ENCODE peak calls at places on chromosome X, in four cellular contexts. E is CD4-positive, alpha-beta memory T cell; M is tibial nerve; H is pancreas. W is an unnamed sample.

GRCh38 chrX:46506076-46506475 is 39.1 kb downstream of the ZNF674 start:
- DNase-seq in M (no peak), H (no peak), E (no peak), W (no peak)

GRCh38 chrX:3029084-3029483 is 12.2 kb upstream of the ARSF start:
- DNase-seq in M (no peak), E (no peak), H (no peak), W (no peak)

GRCh38 chrX:129540725-129541184 is 696 bp downstream of the OCRL start:
- DNase-seq in H (no peak), M (no peak), E (no peak), W (peak; percentile 12)

GRCh38 chrX:13293700-13294099 is 26.2 kb downstream of the ATXN3L start:
- DNase-seq in M (no peak), E (no peak), H (no peak), W (no peak)

GRCh38 chrX:38868941-38869378 is 67.7 kb downstream of the MID1IP1 start:
- DNase-seq in E (no peak), H (no peak), M (no peak), W (no peak)

GRCh38 chrX:128460835-128461234 is 408.6 kb upstream of the ACTRT1 start:
- DNase-seq in E (no peak), H (no peak), M (no peak), W (no peak)

GRCh38 chrX:15059488-15059887 is 186.3 kb downstream of the MOSPD2 start:
- DNase-seq in M (no peak), H (no peak), E (no peak), W (no peak)

GRCh38 chrX:119015407-119016242 is 41.2 kb downstream of the LONRF3 start:
- DNase-seq in E (no peak), H (peak; percentile 24), M (peak; percentile 11), W (peak; percentile 59)

GRCh38 chrX:2501246-2502102 is 698 bp upstream of the DHRSX start:
- DNase-seq in M (no peak), E (no peak), H (no peak), W (no peak)

GRCh38 chrX:138487866-138488265 is 223.7 kb downstream of the FGF13 start:
- DNase-seq in E (no peak), M (no peak), H (no peak), W (no peak)

GRCh38 chrX:10109695-10110094 is 47.1 kb upstream of the CLCN4 start:
- DNase-seq in M (no peak), H (no peak), E (no peak), W (no peak)

GRCh38 chrX:34642849-34643248 is 14.2 kb downstream of the TMEM47 start:
- DNase-seq in H (no peak), E (no peak), M (no peak), W (no peak)

GRCh38 chrX:108001218-108001814 is 19.1 kb upstream of the TEX13B start:
- DNase-seq in H (no peak), E (peak; percentile 60), M (no peak), W (peak; percentile 53)

GRCh38 chrX:45515262-45516215 is 314.9 kb upstream of the DIPK2B start:
- DNase-seq in E (peak; percentile 26), M (peak; percentile 45), H (peak; percentile 34), W (no peak)

GRCh38 chrX:77087529-77088169 is 359.5 kb upstream of the FGF16 start:
- DNase-seq in H (peak; percentile 63), M (peak; percentile 74), E (no peak), W (no peak)

GRCh38 chrX:57447856-57448255 is 144.0 kb upstream of the ZXDB start:
- DNase-seq in H (no peak), E (no peak), M (no peak), W (no peak)

GRCh38 chrX:96843566-96843965 is 40.1 kb upstream of the RPA4 start:
- DNase-seq in H (no peak), M (no peak), E (no peak), W (no peak)

GRCh38 chrX:47523297-47523696 is 37.7 kb upstream of the ARAF start:
- DNase-seq in E (peak; percentile 68), H (peak; percentile 77), M (peak; percentile 56), W (peak; percentile 78)

GRCh38 chrX:65686246-65686645 is 18.8 kb downstream of the MSN start:
- DNase-seq in E (no peak), H (no peak), M (no peak), W (no peak)
- H3K4me1 ChIP-seq in E (peaks cover 97% of the 10 kb centered on the region), H (no peaks in the 10 kb centered on the region), M (no peaks in the 10 kb centered on the region), W (peaks cover 85% of the 10 kb centered on the region)

DNA sequence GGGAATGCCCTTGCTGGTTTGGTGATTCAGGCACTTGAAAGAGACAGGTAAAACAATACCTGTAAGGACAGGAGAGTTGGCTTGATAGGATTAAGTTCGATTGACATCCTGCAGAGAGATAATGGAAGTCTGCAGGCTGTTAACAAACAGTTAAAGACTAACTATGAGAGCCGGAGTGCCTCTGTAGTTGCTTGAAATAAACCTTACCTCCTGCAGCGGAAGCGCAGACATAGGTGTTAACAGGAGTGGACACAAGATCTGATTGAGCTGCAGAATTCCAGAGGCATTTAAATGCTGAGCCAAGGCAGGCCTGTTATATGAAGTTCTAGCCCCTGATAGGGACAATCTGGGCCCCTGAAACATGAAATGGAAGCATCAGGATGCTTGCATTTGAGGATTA is 416.7 kb upstream of the MAOA start:
- DNase-seq in E (no peak), H (no peak), M (no peak), W (no peak)
- H3K4me1 ChIP-seq in E (no peaks in the 10 kb centered on the region), H (no peaks in the 10 kb centered on the region), M (no peaks in the 10 kb centered on the region), W (no peaks in the 10 kb centered on the region)

DNA sequence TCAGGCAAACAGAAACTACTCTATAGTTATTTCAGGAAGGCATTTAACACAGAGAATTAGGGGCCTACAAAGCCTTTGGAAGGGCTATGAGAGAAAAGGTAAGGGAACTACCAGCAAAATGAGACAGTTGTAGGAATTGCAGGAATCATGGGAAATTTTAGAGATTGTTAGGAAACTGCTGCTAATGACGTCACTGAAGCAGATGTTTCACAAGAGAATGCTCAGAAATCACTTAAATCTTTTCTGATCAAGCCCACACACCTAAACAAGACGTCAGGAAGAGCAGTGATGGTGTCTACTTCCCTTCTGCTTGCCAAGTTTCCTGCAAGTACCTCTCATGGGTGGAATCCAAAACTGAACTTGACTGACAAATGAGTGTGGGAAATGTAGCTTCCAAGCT is 5.1 kb downstream of the OR13H1 start:
- DNase-seq in M (no peak), H (no peak), E (no peak), W (no peak)
- H3K4me1 ChIP-seq in M (no peaks in the 10 kb centered on the region), H (no peaks in the 10 kb centered on the region), E (no peaks in the 10 kb centered on the region), W (no peaks in the 10 kb centered on the region)

GRCh38 chrX:19744231-19744630 is 143.2 kb downstream of the SH3KBP1 start:
- DNase-seq in H (no peak), E (no peak), M (no peak), W (no peak)
- H3K4me1 ChIP-seq in H (no peaks in the 10 kb centered on the region), E (peaks cover 100% of the 10 kb centered on the region), M (no peaks in the 10 kb centered on the region), W (peaks cover 89% of the 10 kb centered on the region)

DNA sequence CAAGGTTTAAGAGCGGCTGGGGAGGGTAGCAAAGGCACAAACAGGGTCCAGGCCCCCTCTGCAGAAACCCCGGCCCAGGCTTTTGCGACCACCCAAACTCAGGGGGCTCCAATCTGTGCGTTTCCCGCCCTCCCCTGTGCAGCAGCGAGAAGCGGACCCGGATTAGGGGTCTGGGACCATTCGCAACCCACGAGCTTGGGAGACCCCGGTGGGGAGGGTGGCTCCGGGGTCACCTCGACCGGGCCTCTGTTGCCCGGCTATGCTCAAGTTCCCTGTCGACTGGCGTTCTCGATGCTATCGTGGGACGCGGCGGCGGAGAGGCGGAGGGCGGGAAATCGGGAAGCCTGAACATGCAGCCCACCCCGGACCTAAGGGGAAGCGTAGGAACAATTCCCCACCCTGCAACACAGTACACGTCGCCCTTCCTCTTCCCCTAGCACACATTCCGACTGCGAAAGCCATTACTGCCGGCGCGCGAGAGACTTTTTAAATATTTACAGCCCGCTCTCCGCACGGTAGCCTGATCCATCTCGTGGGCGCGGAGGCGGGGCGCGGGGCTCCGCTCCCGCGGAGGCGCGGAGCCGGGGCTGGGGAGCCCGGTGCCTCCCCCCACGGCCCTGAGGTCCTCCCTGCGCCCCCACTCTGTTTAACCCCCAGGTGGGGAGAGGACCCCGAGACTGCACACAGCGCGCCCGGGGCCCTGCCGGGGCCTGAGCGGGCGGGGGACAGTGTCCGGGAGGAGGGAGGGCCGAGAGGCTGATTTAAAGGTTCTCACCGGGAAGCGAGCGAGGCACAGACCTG is 48.1 kb upstream of the BCOR start:
- DNase-seq in E (no peak), H (no peak), M (no peak), W (no peak)
- H3K4me1 ChIP-seq in E (peaks cover 5% of the 10 kb centered on the region), H (peaks cover 7% of the 10 kb centered on the region), M (no peaks in the 10 kb centered on the region), W (peaks cover 66% of the 10 kb centered on the region)

GRCh38 chrX:154484255-154485149 is 1.9 kb downstream of the UBL4A start:
- DNase-seq in H (no peak), E (no peak), M (no peak), W (no peak)
- H3K4me1 ChIP-seq in H (peaks cover 5% of the 10 kb centered on the region), E (peaks cover 45% of the 10 kb centered on the region), M (no peaks in the 10 kb centered on the region), W (peaks cover 68% of the 10 kb centered on the region)

W was measured in OCI-LY7.